ENCODE peak calls at places on chromosomes 5 and 9, in eight cellular contexts. One of them, this sample, is unnamed.
A peak's percentile ranks its signal among the peaks of the same experiment; 100 is the strongest.

GRCh38 chr9:99253134-99253533 is 31.1 kb downstream of the SEC61B start:
- DNase-seq in fibroblast of mammary gland: no peak
- DNase-seq in aorta: no peak
- DNase-seq in brain microvascular endothelial cell: no peak
- DNase-seq in body of pancreas: no peak
- DNase-seq in Panc1: no peak
- DNase-seq in upper lobe of right lung: no peak
- DNase-seq in SJSA1: no peak
- DNase-seq in this sample: no peak

GRCh38 chr9:98962181-98962560 is 18.5 kb downstream of the COL15A1 start:
- DNase-seq in fibroblast of mammary gland: peak; percentile 80
- DNase-seq in aorta: no peak
- DNase-seq in brain microvascular endothelial cell: no peak
- DNase-seq in body of pancreas: no peak
- DNase-seq in Panc1: no peak
- DNase-seq in upper lobe of right lung: no peak
- DNase-seq in SJSA1: peak; percentile 78
- DNase-seq in this sample: no peak

GRCh38 chr5:4230905-4231561 is 635.4 kb downstream of the IRX1 start:
- DNase-seq in fibroblast of mammary gland: no peak
- DNase-seq in aorta: no peak
- DNase-seq in brain microvascular endothelial cell: no peak
- DNase-seq in body of pancreas: no peak
- DNase-seq in Panc1: no peak
- DNase-seq in upper lobe of right lung: no peak
- DNase-seq in SJSA1: no peak
- DNase-seq in this sample: no peak

GRCh38 chr9:117114768-117115167 is 300.1 kb downstream of the ASTN2 start:
- DNase-seq in fibroblast of mammary gland: no peak
- DNase-seq in aorta: no peak
- DNase-seq in brain microvascular endothelial cell: no peak
- DNase-seq in body of pancreas: no peak
- DNase-seq in Panc1: no peak
- DNase-seq in upper lobe of right lung: no peak
- DNase-seq in SJSA1: no peak
- DNase-seq in this sample: no peak

GRCh38 chr5:20476016-20476415 is 488.0 kb upstream of the CDH18 start:
- DNase-seq in fibroblast of mammary gland: no peak
- DNase-seq in aorta: no peak
- DNase-seq in brain microvascular endothelial cell: no peak
- DNase-seq in body of pancreas: no peak
- DNase-seq in Panc1: no peak
- DNase-seq in upper lobe of right lung: no peak
- DNase-seq in SJSA1: no peak
- DNase-seq in this sample: no peak

GRCh38 chr9:33163433-33164137 is 3.6 kb downstream of the B4GALT1 start:
- DNase-seq in fibroblast of mammary gland: no peak
- DNase-seq in aorta: no peak
- DNase-seq in brain microvascular endothelial cell: no peak
- DNase-seq in body of pancreas: no peak
- DNase-seq in Panc1: no peak
- DNase-seq in upper lobe of right lung: no peak
- DNase-seq in SJSA1: no peak
- DNase-seq in this sample: no peak

GRCh38 chr5:76703707-76704106 is 12.2 kb upstream of the F2R start:
- DNase-seq in fibroblast of mammary gland: no peak
- DNase-seq in aorta: no peak
- DNase-seq in brain microvascular endothelial cell: no peak
- DNase-seq in body of pancreas: no peak
- DNase-seq in Panc1: no peak
- DNase-seq in upper lobe of right lung: no peak
- DNase-seq in SJSA1: no peak
- DNase-seq in this sample: no peak

GRCh38 chr5:25515525-25515924 is 870.7 kb upstream of the CDH10 start:
- DNase-seq in fibroblast of mammary gland: no peak
- DNase-seq in aorta: no peak
- DNase-seq in brain microvascular endothelial cell: no peak
- DNase-seq in body of pancreas: no peak
- DNase-seq in Panc1: no peak
- DNase-seq in upper lobe of right lung: no peak
- DNase-seq in SJSA1: no peak
- DNase-seq in this sample: no peak

GRCh38 chr5:442335-443238 is at the start of gene EXOC3:
- DNase-seq in fibroblast of mammary gland: peak; percentile 52
- DNase-seq in aorta: peak; percentile 82
- DNase-seq in brain microvascular endothelial cell: peak; percentile 31
- DNase-seq in body of pancreas: peak; percentile 71
- DNase-seq in Panc1: no peak
- DNase-seq in upper lobe of right lung: peak; percentile 91
- DNase-seq in SJSA1: peak; percentile 83
- DNase-seq in this sample: no peak

GRCh38 chr9:69168709-69169217 is 5.3 kb upstream of the TJP2 start:
- DNase-seq in fibroblast of mammary gland: peak; percentile 78
- DNase-seq in aorta: no peak
- DNase-seq in brain microvascular endothelial cell: no peak
- DNase-seq in body of pancreas: no peak
- DNase-seq in Panc1: no peak
- DNase-seq in upper lobe of right lung: no peak
- DNase-seq in SJSA1: no peak
- DNase-seq in this sample: no peak

GRCh38 chr5:81835813-81836458 is 85.0 kb upstream of the SSBP2 start:
- DNase-seq in fibroblast of mammary gland: no peak
- DNase-seq in aorta: no peak
- DNase-seq in brain microvascular endothelial cell: no peak
- DNase-seq in body of pancreas: no peak
- DNase-seq in Panc1: no peak
- DNase-seq in upper lobe of right lung: no peak
- DNase-seq in SJSA1: no peak
- DNase-seq in this sample: no peak

GRCh38 chr5:137308311-137308710 is 190.8 kb downstream of the SPOCK1 start:
- DNase-seq in fibroblast of mammary gland: no peak
- DNase-seq in aorta: no peak
- DNase-seq in brain microvascular endothelial cell: no peak
- DNase-seq in body of pancreas: no peak
- DNase-seq in Panc1: no peak
- DNase-seq in upper lobe of right lung: no peak
- DNase-seq in SJSA1: no peak
- DNase-seq in this sample: no peak

GRCh38 chr5:170081616-170082015 is 24.1 kb upstream of the FOXI1 start:
- DNase-seq in fibroblast of mammary gland: no peak
- DNase-seq in aorta: no peak
- DNase-seq in brain microvascular endothelial cell: no peak
- DNase-seq in body of pancreas: no peak
- DNase-seq in Panc1: no peak
- DNase-seq in upper lobe of right lung: no peak
- DNase-seq in SJSA1: no peak
- DNase-seq in this sample: no peak

GRCh38 chr9:128358861-128359260 is 12.3 kb upstream of the URM1 start:
- DNase-seq in fibroblast of mammary gland: no peak
- DNase-seq in aorta: no peak
- DNase-seq in brain microvascular endothelial cell: no peak
- DNase-seq in body of pancreas: no peak
- DNase-seq in Panc1: no peak
- DNase-seq in upper lobe of right lung: no peak
- DNase-seq in SJSA1: no peak
- DNase-seq in this sample: no peak

GRCh38 chr5:18754201-18754600 is 1119.9 kb downstream of the TAF11L14 start:
- DNase-seq in fibroblast of mammary gland: no peak
- DNase-seq in aorta: no peak
- DNase-seq in brain microvascular endothelial cell: no peak
- DNase-seq in body of pancreas: no peak
- DNase-seq in Panc1: no peak
- DNase-seq in upper lobe of right lung: no peak
- DNase-seq in SJSA1: no peak
- DNase-seq in this sample: no peak

GRCh38 chr9:3894764-3895163 is 369.0 kb upstream of the RFX3 start:
- DNase-seq in fibroblast of mammary gland: peak; percentile 98
- DNase-seq in aorta: no peak
- DNase-seq in brain microvascular endothelial cell: peak; percentile 95
- DNase-seq in body of pancreas: no peak
- DNase-seq in Panc1: no peak
- DNase-seq in upper lobe of right lung: no peak
- DNase-seq in SJSA1: no peak
- DNase-seq in this sample: peak; percentile 90

GRCh38 chr9:90868555-90868954 is 66.9 kb downstream of the SYK start:
- DNase-seq in fibroblast of mammary gland: no peak
- DNase-seq in aorta: no peak
- DNase-seq in brain microvascular endothelial cell: no peak
- DNase-seq in body of pancreas: no peak
- DNase-seq in Panc1: no peak
- DNase-seq in upper lobe of right lung: no peak
- DNase-seq in SJSA1: no peak
- DNase-seq in this sample: no peak

GRCh38 chr5:176407456-176408244 is 8.7 kb downstream of the CLTB start:
- DNase-seq in fibroblast of mammary gland: peak; percentile 25
- DNase-seq in aorta: no peak
- DNase-seq in brain microvascular endothelial cell: no peak
- DNase-seq in body of pancreas: no peak
- DNase-seq in Panc1: no peak
- DNase-seq in upper lobe of right lung: peak; percentile 22
- DNase-seq in SJSA1: no peak
- DNase-seq in this sample: no peak

GRCh38 chr9:108045851-108046250 is 556.3 kb upstream of the KLF4 start:
- DNase-seq in fibroblast of mammary gland: no peak
- DNase-seq in aorta: no peak
- DNase-seq in brain microvascular endothelial cell: no peak
- DNase-seq in body of pancreas: no peak
- DNase-seq in Panc1: no peak
- DNase-seq in upper lobe of right lung: no peak
- DNase-seq in SJSA1: no peak
- DNase-seq in this sample: no peak

GRCh38 chr9:114184866-114185265 is 29.5 kb downstream of the COL27A1 start:
- DNase-seq in fibroblast of mammary gland: no peak
- DNase-seq in aorta: no peak
- DNase-seq in brain microvascular endothelial cell: no peak
- DNase-seq in body of pancreas: no peak
- DNase-seq in Panc1: no peak
- DNase-seq in upper lobe of right lung: no peak
- DNase-seq in SJSA1: no peak
- DNase-seq in this sample: no peak

GRCh38 chr5:143509758-143510221 is 106.3 kb upstream of the NR3C1 start:
- DNase-seq in fibroblast of mammary gland: no peak
- DNase-seq in aorta: no peak
- DNase-seq in brain microvascular endothelial cell: no peak
- DNase-seq in body of pancreas: no peak
- DNase-seq in Panc1: no peak
- DNase-seq in upper lobe of right lung: no peak
- DNase-seq in SJSA1: no peak
- DNase-seq in this sample: no peak

DNA sequence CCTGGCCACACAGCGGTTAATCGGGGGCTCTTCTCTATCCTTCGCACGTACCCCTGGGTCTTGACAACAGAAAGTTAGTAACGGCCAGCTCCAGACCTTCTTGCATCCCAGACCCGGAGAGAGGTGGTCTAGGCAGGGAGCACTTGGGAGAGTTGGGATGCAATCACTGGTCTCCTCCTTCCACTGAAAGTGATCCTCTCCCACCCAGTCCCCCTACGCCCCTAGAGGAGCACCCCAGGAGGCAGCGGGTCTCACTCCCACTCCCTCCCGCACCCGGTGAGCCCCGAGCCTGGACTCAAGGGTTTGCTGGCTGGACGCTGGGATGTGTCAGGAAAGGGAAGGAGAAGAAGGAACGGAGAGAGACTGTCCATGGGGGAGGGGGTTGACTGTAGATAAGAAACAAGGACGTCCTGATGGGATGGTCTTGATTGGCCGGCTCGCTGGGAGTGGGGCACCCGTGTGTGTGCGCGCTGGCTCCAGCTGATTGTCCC is 2.0 kb downstream of the RORB start:
- DNase-seq in fibroblast of mammary gland: no peak
- DNase-seq in aorta: no peak
- DNase-seq in brain microvascular endothelial cell: no peak
- DNase-seq in body of pancreas: no peak
- DNase-seq in Panc1: no peak
- DNase-seq in upper lobe of right lung: no peak
- DNase-seq in SJSA1: no peak
- DNase-seq in this sample: no peak
- H3K4me3 ChIP-seq in fibroblast of mammary gland: peak overlapping the region; percentile 42
- H3K4me3 ChIP-seq in aorta: no peak overlapping the region
- H3K4me3 ChIP-seq in brain microvascular endothelial cell: peak overlapping the region; percentile 66
- H3K4me3 ChIP-seq in body of pancreas: no peak overlapping the region
- H3K4me3 ChIP-seq in Panc1: no peak overlapping the region
- H3K4me3 ChIP-seq in upper lobe of right lung: peak overlapping the region; percentile 63
- H3K4me3 ChIP-seq in SJSA1: no peak overlapping the region
- H3K4me3 ChIP-seq in this sample: no peak overlapping the region

GRCh38 chr5:150670961-150671337 is 9.9 kb downstream of the MYOZ3 start:
- DNase-seq in fibroblast of mammary gland: no peak
- DNase-seq in aorta: no peak
- DNase-seq in brain microvascular endothelial cell: no peak
- DNase-seq in body of pancreas: no peak
- DNase-seq in Panc1: no peak
- DNase-seq in upper lobe of right lung: no peak
- DNase-seq in SJSA1: no peak
- DNase-seq in this sample: no peak
- H3K4me3 ChIP-seq in fibroblast of mammary gland: no peak overlapping the region
- H3K4me3 ChIP-seq in aorta: no peak overlapping the region
- H3K4me3 ChIP-seq in brain microvascular endothelial cell: no peak overlapping the region
- H3K4me3 ChIP-seq in body of pancreas: no peak overlapping the region
- H3K4me3 ChIP-seq in Panc1: peak overlapping the region; percentile 68
- H3K4me3 ChIP-seq in upper lobe of right lung: no peak overlapping the region
- H3K4me3 ChIP-seq in SJSA1: no peak overlapping the region
- H3K4me3 ChIP-seq in this sample: no peak overlapping the region

DNA sequence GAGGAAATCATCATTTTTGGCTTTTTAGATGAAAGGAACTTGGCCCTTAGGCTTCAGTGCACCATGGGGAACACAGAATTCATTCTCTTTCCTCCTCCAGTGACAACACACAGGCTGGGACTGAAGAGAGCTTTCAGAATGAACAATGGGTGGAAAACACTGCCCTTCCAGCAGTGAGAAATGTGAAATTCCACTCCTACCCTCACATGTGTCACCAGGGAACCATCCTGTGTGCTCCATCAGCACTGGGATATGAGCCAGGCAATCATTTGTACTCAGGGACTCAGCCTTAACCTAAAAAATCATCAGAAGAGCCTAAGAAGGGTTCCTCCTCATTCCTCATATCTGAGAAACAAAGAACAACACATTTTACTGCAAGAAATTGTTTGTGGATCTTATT is 134.2 kb downstream of the PPP2R2B start:
- DNase-seq in fibroblast of mammary gland: peak; percentile 72
- DNase-seq in aorta: no peak
- DNase-seq in brain microvascular endothelial cell: no peak
- DNase-seq in body of pancreas: no peak
- DNase-seq in Panc1: no peak
- DNase-seq in upper lobe of right lung: no peak
- DNase-seq in SJSA1: no peak
- DNase-seq in this sample: no peak
- H3K4me3 ChIP-seq in fibroblast of mammary gland: no peak overlapping the region
- H3K4me3 ChIP-seq in aorta: no peak overlapping the region
- H3K4me3 ChIP-seq in brain microvascular endothelial cell: no peak overlapping the region
- H3K4me3 ChIP-seq in body of pancreas: no peak overlapping the region
- H3K4me3 ChIP-seq in Panc1: no peak overlapping the region
- H3K4me3 ChIP-seq in upper lobe of right lung: no peak overlapping the region
- H3K4me3 ChIP-seq in SJSA1: no peak overlapping the region
- H3K4me3 ChIP-seq in this sample: no peak overlapping the region

DNA sequence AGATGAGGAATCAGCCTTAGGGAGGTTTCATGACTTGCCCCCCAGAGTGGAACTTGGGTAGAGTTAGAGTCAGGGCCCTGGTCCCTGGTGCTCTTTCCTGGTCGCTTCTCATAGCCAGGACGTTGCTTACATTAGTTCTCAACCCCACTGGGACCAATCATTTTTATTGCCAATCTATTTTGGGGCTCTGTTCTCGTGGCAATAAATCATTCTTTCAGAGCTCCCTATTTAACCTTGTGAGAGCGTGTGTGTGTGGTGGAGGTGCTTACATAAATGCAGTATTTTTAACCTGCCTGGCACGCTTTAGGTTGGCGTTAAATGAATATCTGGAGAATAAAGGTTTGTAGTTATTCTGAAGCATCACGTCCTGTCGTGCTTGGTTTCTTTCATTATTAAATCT is 4.1 kb downstream of the TRIO start:
- DNase-seq in fibroblast of mammary gland: peak; percentile 33
- DNase-seq in aorta: no peak
- DNase-seq in brain microvascular endothelial cell: no peak
- DNase-seq in body of pancreas: no peak
- DNase-seq in Panc1: no peak
- DNase-seq in upper lobe of right lung: no peak
- DNase-seq in SJSA1: no peak
- DNase-seq in this sample: no peak
- H3K4me3 ChIP-seq in fibroblast of mammary gland: peak overlapping the region; percentile 95
- H3K4me3 ChIP-seq in aorta: no peak overlapping the region
- H3K4me3 ChIP-seq in brain microvascular endothelial cell: peak overlapping the region; percentile 96
- H3K4me3 ChIP-seq in body of pancreas: no peak overlapping the region
- H3K4me3 ChIP-seq in Panc1: peak overlapping the region; percentile 89
- H3K4me3 ChIP-seq in upper lobe of right lung: no peak overlapping the region
- H3K4me3 ChIP-seq in SJSA1: no peak overlapping the region
- H3K4me3 ChIP-seq in this sample: peak overlapping the region; percentile 90